ENCODE peak calls at places on chromosomes 16 and 17, in seven cellular contexts. A is K562, C is A549, F is tibial nerve, D is sigmoid colon, N is ovary, G is transverse colon. Z is an unnamed sample.
A peak's percentile ranks its signal among the peaks of the same experiment; 100 is the strongest.

GRCh38 chr17:82202981-82203380 is 9.7 kb downstream of the CCDC57 start:
- DNase-seq in A (no peak), C (no peak), F (no peak), D (no peak), N (no peak), G (no peak), Z (no peak)

GRCh38 chr16:79847101-79847500 is 246.6 kb upstream of the MAF start:
- DNase-seq in A (no peak), C (no peak), F (no peak), D (no peak), N (no peak), G (no peak), Z (peak; percentile 39)

GRCh38 chr16:47848481-47849109 is 307.2 kb downstream of the ABCC12 start:
- DNase-seq in A (no peak), C (no peak), F (no peak), D (no peak), N (no peak), G (no peak), Z (no peak)

GRCh38 chr16:66175580-66175979 is 190.9 kb upstream of the CDH5 start:
- DNase-seq in A (no peak), C (no peak), F (no peak), D (no peak), N (no peak), G (no peak), Z (no peak)

GRCh38 chr16:74984194-74984669 is 691 bp downstream of the WDR59 start:
- DNase-seq in A (no peak), C (peak; percentile 15), F (no peak), D (no peak), N (no peak), G (no peak), Z (no peak)

GRCh38 chr17:45925311-45925710 is 31.0 kb downstream of the MAPT start:
- DNase-seq in A (no peak), C (no peak), F (no peak), D (no peak), N (no peak), G (no peak), Z (no peak)

GRCh38 chr17:49290690-49291326 is 60.2 kb upstream of the PHOSPHO1 start:
- DNase-seq in A (peak; percentile 32), C (peak; percentile 62), F (no peak), D (no peak), N (no peak), G (no peak), Z (no peak)

GRCh38 chr17:50123649-50124349 is 6.2 kb downstream of the SAMD14 start:
- DNase-seq in A (no peak), C (no peak), F (no peak), D (no peak), N (no peak), G (no peak), Z (no peak)

GRCh38 chr17:2282297-2282873 is 21.2 kb downstream of the SMG6 start:
- DNase-seq in A (peak; percentile 35), C (peak; percentile 67), F (no peak), D (no peak), N (no peak), G (no peak), Z (no peak)

GRCh38 chr17:1241904-1242303 is 28.3 kb upstream of the BHLHA9 start:
- DNase-seq in A (no peak), C (no peak), F (peak; percentile 28), D (peak; percentile 85), N (no peak), G (no peak), Z (no peak)

GRCh38 chr17:72176516-72176851 is 55.7 kb downstream of the SOX9 start:
- DNase-seq in A (no peak), C (no peak), F (no peak), D (no peak), N (no peak), G (peak; percentile 38), Z (no peak)

GRCh38 chr16:84175351-84176081 is 11.3 kb downstream of the TAF1C start:
- DNase-seq in A (peak; percentile 80), C (peak; percentile 55), F (peak; percentile 51), D (no peak), N (no peak), G (peak; percentile 58), Z (peak; percentile 55)

GRCh38 chr17:66310528-66311148 is 8.2 kb downstream of the PRKCA start:
- DNase-seq in A (peak; percentile 19), C (no peak), F (no peak), D (no peak), N (no peak), G (no peak), Z (no peak)

GRCh38 chr16:11705311-11705710 is 37.1 kb downstream of the SNN start:
- DNase-seq in A (no peak), C (no peak), F (no peak), D (no peak), N (no peak), G (no peak), Z (no peak)

GRCh38 chr16:19718624-19718965 is 524 bp downstream of the IQCK start:
- DNase-seq in A (peak; percentile 34), C (peak; percentile 25), F (no peak), D (no peak), N (no peak), G (no peak), Z (no peak)

GRCh38 chr16:89906141-89907025 is 12.3 kb upstream of the MC1R start:
- DNase-seq in A (no peak), C (peak; percentile 25), F (no peak), D (no peak), N (no peak), G (no peak), Z (no peak)

GRCh38 chr17:79583475-79583874 is 27.4 kb downstream of the RBFOX3 start:
- DNase-seq in A (no peak), C (no peak), F (no peak), D (no peak), N (no peak), G (no peak), Z (no peak)
- TF ChIP-seq EP300 in A (no peak), C (no peak), F (no peak), D (no peak), N (no peak), G (no peak), Z (no peak)

DNA sequence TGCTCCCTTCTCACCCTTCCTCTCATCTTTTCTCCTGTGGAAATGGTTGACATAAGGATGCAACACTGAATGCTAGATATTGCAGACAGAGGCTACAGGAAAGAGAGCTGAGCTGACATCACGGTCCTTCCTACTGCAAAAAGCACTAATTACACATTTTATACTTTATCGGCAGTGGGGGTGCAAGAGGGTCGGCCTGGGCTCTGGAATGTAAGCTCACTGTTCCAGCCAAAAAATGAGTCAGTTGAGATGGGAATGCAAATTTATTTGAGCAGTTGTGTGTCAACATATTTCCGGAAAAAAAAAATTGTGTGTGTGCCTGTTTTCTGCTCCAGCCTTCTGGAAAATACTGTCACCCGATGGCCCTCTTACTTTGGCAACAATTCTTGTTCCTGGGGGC is 14.1 kb upstream of the MRTFB start:
- DNase-seq in A (no peak), C (no peak), F (no peak), D (no peak), N (no peak), G (no peak), Z (no peak)
- TF ChIP-seq EP300 in A (no peak), C (no peak), F (peak; percentile 42), D (no peak), N (no peak), G (no peak), Z (no peak)

DNA sequence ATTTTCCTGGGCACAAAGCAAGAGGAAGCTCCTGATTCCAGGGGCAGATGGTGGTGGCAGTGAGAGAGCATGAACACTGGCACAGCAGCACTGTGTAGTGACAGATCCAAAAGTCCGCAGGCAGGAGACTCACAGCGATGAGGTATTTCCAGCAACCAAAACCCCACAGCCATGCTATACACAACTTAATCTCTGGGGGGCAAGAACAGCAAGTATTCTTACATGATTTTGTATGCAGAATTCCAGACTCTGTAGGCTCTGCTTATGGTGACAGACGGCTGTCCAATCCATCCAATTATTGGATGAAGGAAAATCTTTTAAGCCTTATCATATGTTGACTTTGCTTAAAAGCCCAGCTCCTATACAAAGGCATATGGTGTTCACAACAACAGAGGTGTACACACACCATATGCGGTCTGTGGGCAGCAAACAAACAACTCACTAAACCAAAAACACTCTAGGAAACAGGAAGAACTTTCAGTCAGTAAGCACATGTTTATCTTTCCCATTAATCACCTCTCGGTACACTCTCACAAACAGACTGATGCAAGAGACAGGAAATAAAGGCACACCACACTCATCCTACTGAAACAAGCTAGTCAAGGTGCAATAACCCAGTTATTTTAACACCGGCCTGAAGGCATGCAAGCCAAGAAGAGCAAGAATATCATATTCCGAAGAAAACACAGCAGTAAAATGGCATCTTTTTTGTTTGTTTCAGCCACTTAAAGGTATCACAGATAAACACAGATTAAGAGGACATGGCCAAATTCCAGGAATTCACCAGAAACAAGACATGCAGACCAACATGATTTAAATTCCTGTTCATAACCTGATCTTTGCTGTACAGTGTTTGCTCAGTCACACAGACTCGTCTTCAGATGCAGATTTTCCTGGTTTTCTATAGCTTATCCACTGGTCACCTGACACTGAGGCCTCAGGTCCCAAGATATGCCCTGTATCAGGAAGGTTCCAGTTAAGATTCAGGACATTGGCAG is 47.8 kb downstream of the ERN1 start:
- DNase-seq in A (peak; percentile 60), C (peak; percentile 79), F (no peak), D (no peak), N (no peak), G (peak; percentile 34), Z (no peak)
- TF ChIP-seq EP300 in A (peak; percentile 98), C (peak; percentile 87), F (no peak), D (no peak), N (no peak), G (no peak), Z (no peak)

GRCh38 chr17:74986206-74986576 is 1.2 kb upstream of the CDR2L start:
- DNase-seq in A (no peak), C (no peak), F (no peak), D (no peak), N (no peak), G (no peak), Z (no peak)

GRCh38 chr17:74978240-74978639 is 5.7 kb upstream of the HID1 start:
- DNase-seq in A (no peak), C (no peak), F (no peak), D (no peak), N (no peak), G (no peak), Z (no peak)

GRCh38 chr17:74981318-74981978 is 6.0 kb upstream of the CDR2L start:
- DNase-seq in A (no peak), C (no peak), F (no peak), D (no peak), N (no peak), G (no peak), Z (no peak)

GRCh38 chr17:74979408-74980146 is 7.0 kb upstream of the HID1 start:
- DNase-seq in A (peak; percentile 52), C (no peak), F (no peak), D (no peak), N (no peak), G (no peak), Z (no peak)

DNA sequence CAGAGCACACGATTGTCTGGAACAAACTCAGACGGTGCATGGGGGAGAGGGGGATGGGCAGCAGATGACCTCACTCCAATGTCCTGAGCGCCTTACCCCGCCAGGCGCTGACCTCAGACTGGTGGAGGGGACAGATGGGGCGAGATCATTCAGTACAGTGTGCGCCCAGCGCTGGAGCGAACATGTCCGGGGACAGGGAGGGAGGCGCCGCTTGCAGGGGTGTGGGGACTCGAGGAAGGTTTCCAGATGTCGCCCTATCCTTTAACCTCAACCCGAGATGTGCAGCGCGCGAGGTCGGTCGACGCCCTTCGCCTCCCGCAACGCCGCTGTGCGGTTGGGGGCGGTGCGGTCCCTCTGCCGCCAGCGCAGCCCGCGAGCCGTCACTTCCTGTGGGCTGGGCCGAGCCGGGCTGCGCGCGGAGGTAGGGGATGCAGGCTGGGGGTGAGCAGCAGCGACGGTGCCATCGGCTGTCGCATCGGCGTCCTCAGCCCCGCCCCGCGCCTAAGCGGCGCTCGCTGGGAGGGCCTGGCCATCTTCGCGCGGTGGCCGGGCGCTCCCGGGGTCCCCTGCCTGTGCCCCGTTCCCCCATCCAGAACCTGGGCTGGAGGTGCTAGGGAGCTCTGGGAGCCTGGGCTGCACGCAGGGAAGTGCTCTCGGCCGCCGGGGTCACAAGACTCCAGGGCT is 5.3 kb upstream of the CDR2L start:
- DNase-seq in A (peak; percentile 90), C (peak; percentile 90), F (peak; percentile 27), D (peak; percentile 85), N (peak; percentile 57), G (peak; percentile 77), Z (peak; percentile 79)
- TF ChIP-seq EP300 in A (no peak), C (no peak), F (peak; percentile 71), D (no peak), N (no peak), G (no peak), Z (no peak)

Z was measured in stomach.